ENCODE peak calls at places on chromosomes 6 and 20, in six cellular contexts. S is lower lobe of right lung, J is progenitor cell of endocrine pancreas, Y is heart right ventricle, H is cardiac muscle cell, D is AG09309. K is an unnamed sample.

GRCh38 chr6:1395496-1395895 is 6.1 kb downstream of the FOXF2 start:
- DNase-seq in J (no peak), H (no peak), S (no peak), Y (no peak), D (no peak), K (no peak)

GRCh38 chr20:57677323-57677982 is 32.4 kb downstream of the PMEPA1 start:
- DNase-seq in J (no peak), D (no peak), S (no peak), Y (no peak), H (no peak), K (no peak)

GRCh38 chr6:148682990-148683389 is 63.8 kb upstream of the UST start:
- DNase-seq in H (no peak), S (no peak), Y (no peak), J (no peak), D (no peak), K (no peak)

GRCh38 chr6:133741375-133741861 is 147.5 kb upstream of the TCF21 start:
- DNase-seq in J (no peak), H (peak; percentile 52), S (no peak), Y (no peak), D (no peak), K (peak; percentile 21)

GRCh38 chr6:47741807-47742206 is 40.0 kb upstream of the OPN5 start:
- DNase-seq in H (peak; percentile 63), D (no peak), S (no peak), J (no peak), Y (no peak), K (no peak)

GRCh38 chr6:83381949-83382348 is 48.9 kb downstream of the ME1 start:
- DNase-seq in S (no peak), D (no peak), H (no peak), Y (no peak), J (no peak), K (no peak)

GRCh38 chr20:8527998-8528397 is 395.9 kb downstream of the PLCB1 start:
- DNase-seq in S (no peak), Y (no peak), H (peak; percentile 82), J (no peak), D (no peak), K (no peak)

GRCh38 chr6:15824851-15825250 is 162.0 kb upstream of the DTNBP1 start:
- DNase-seq in S (no peak), J (no peak), D (no peak), Y (no peak), H (no peak), K (no peak)

GRCh38 chr6:7108964-7109836 is 1.4 kb downstream of the RREB1 start:
- DNase-seq in H (peak; percentile 87), J (peak; percentile 15), Y (peak; percentile 55), S (peak; percentile 62), D (peak; percentile 35), K (peak; percentile 55)

GRCh38 chr6:169763308-169763707 is 11.9 kb downstream of the ERMARD start:
- DNase-seq in S (no peak), Y (peak; percentile 46), D (no peak), J (no peak), H (no peak), K (no peak)

GRCh38 chr20:34921436-34921835 is 34.2 kb downstream of the GSS start:
- DNase-seq in Y (no peak), D (no peak), J (no peak), S (no peak), H (no peak), K (no peak)

GRCh38 chr20:38290829-38291581 is 13.0 kb upstream of the BPI start:
- DNase-seq in J (no peak), Y (peak; percentile 50), S (no peak), H (peak; percentile 88), D (peak; percentile 35), K (peak; percentile 39)

GRCh38 chr6:137234505-137234863 is 15.3 kb upstream of the IFNGR1 start:
- DNase-seq in S (no peak), D (no peak), Y (no peak), H (no peak), J (no peak), K (no peak)

GRCh38 chr6:15502451-15503345 is 160.1 kb downstream of the DTNBP1 start:
- DNase-seq in D (no peak), H (peak; percentile 30), Y (no peak), S (no peak), J (no peak), K (no peak)

GRCh38 chr6:43669050-43669921 is 18.3 kb downstream of the MRPS18A start:
- DNase-seq in D (no peak), S (no peak), H (peak; percentile 76), J (no peak), Y (peak; percentile 77), K (no peak)

GRCh38 chr6:132972254-132972653 is 157.9 kb downstream of the RPS12 start:
- DNase-seq in S (no peak), H (no peak), J (no peak), Y (no peak), D (no peak), K (no peak)

GRCh38 chr6:501891-502601 is 110.5 kb downstream of the IRF4 start:
- DNase-seq in Y (no peak), H (no peak), D (no peak), S (no peak), J (no peak), K (no peak)

GRCh38 chr6:20584100-20584731 is 50.0 kb downstream of the CDKAL1 start:
- DNase-seq in H (no peak), S (no peak), Y (no peak), J (no peak), D (no peak), K (no peak)

GRCh38 chr6:43758617-43759050 is 11.4 kb upstream of the VEGFA start:
- DNase-seq in S (peak; percentile 52), H (no peak), J (peak; percentile 33), Y (no peak), D (no peak), K (peak; percentile 63)

GRCh38 chr6:70857387-70858077 is 99.3 kb downstream of the B3GAT2 start:
- DNase-seq in Y (no peak), D (no peak), S (no peak), J (no peak), H (no peak), K (no peak)

GRCh38 chr20:47328841-47329448 is 27.6 kb downstream of the ZMYND8 start:
- DNase-seq in Y (peak; percentile 27), J (no peak), D (no peak), H (no peak), S (peak; percentile 20), K (no peak)

GRCh38 chr6:14452567-14453527 is 335.3 kb downstream of the CD83 start:
- DNase-seq in Y (no peak), S (no peak), H (no peak), J (no peak), D (no peak), K (no peak)

GRCh38 chr6:90233994-90234393 is 62.6 kb downstream of the BACH2 start:
- DNase-seq in S (no peak), H (no peak), J (no peak), D (no peak), Y (no peak), K (no peak)

GRCh38 chr6:162615016-162615717 is 112.4 kb downstream of the PRKN start:
- DNase-seq in D (no peak), Y (no peak), J (no peak), S (no peak), H (peak; percentile 14), K (no peak)

GRCh38 chr6:40349566-40350192 is 237.5 kb downstream of the LRFN2 start:
- DNase-seq in H (no peak), D (no peak), S (no peak), J (peak; percentile 5), Y (no peak), K (no peak)

DNA sequence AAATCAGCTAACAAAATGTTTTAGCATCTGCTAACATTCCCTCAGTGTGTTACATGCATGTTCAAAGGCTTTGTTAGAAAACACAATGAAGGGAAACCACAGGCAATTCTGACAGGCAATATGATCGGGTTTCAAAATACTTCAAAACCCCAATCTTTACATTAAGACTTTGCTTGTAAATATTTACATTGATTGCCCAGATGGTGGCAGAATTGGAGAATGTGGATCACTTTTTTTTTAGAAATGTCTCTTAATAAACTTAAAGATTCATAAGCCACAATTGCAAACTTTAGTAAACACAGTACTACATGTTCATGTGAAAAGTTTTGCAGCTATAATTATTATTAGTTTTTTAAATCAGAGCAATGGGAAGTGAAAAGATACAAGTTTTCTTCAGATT is 928.5 kb upstream of the FLRT3 start:
- DNase-seq in J (no peak), Y (no peak), H (no peak), S (no peak), D (no peak), K (no peak)
- TF ChIP-seq CTCF in J (no peak), Y (no peak), H (no peak), S (no peak), D (no peak), K (no peak)

DNA sequence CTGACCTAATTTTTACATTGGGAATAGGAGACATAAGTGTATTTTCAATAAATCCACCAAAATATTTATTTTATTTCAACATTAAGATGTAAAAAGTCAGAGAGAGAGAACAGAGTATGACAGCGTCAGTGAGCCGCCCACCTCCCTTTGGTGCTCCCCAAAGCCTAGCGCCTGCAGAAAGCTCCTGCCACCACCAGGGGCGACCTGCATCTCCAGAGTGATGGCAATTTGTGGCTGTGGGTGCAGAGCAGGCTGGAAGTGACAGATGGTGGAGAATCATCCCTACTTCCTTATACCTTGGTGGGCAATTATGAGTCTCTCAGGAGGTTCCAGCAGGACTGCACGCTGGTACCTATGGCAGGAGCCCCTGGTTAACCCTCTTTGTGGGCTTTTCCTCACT is 87.3 kb downstream of the PTPRT start:
- DNase-seq in S (no peak), D (no peak), Y (no peak), J (no peak), H (no peak), K (peak; percentile 27)
- TF ChIP-seq CTCF in S (no peak), D (no peak), Y (no peak), J (peak; percentile 42), H (no peak), K (peak; percentile 23)

DNA sequence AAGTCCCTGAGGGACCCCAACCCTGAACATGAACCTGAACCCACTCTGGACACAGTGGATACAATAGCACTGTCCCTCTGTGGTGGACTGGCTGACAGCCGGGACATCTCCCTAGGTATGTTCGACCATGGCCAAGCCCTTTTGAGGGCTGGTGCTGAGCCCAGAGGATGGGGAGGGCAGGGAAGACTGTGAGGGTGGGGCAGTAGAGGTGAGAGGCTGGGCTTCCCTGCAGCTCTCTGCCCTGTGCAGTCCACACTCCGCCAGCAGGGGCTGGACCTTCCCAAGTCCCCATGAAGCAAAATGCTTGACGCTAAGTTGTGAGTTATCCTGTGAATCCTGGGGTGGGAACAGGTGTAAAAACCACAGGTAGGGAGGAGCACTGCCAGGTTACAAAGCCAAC is 11.5 kb downstream of the LPIN3 start:
- DNase-seq in H (no peak), Y (no peak), J (no peak), S (no peak), D (no peak), K (no peak)
- TF ChIP-seq CTCF in H (peak; percentile 9), Y (no peak), J (peak; percentile 29), S (no peak), D (no peak), K (peak; percentile 15)

DNA sequence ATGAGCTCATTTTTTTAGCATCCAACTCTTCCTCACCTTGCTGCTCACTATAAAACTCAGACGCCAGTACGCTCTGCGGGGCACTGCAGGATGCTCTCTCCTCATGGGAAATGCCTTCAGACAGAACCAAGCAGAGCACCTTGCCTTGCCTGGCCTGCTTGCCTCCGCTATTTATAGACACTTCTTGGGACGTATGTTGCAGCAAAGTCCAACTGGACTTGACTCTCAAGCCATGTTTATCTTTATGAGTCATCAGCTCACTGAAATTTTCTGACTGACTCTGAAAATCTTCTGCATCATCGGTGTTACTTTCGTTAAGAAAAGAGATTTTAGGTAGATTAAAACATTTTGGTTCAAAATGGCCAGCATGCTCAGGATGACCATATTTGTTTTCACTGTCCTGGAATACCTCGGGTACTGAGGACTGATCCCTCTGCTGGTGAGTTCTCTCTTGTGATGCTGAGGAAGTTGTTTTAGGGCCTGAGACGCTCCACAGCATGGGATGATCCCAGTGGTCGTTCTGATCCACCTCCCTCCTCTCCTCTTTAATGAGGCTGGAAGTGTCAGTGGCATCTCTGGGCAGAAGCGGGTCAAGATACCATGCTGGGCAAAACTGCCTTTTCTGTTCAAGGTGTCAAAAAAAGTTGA is 204.5 kb downstream of the KIF16B start:
- DNase-seq in D (peak; percentile 11), S (no peak), Y (no peak), J (no peak), H (peak; percentile 5), K (no peak)
- TF ChIP-seq CTCF in D (no peak), S (no peak), Y (no peak), J (no peak), H (no peak), K (no peak)